ENCODE peak calls at places on chromosomes 1 and 21, in eight cellular contexts. V is brain microvascular endothelial cell; A is RWPE2; G is cardiac muscle cell; T is naive thymus-derived CD4-positive, alpha-beta T cell; C is endodermal cell; R is IMR-90; H is MM.1S. I is an unnamed sample. For H3K27me3, the result is how much of the 10 kb centered on the place peaks cover.

GRCh38 chr1:81498370-81499184 is 302.2 kb upstream of the ADGRL2 start:
- DNase-seq in T (no peak), H (peak), G (no peak), V (no peak), C (no peak), R (no peak), A (no peak), I (no peak)

GRCh38 chr1:81414417-81415087 is 386.2 kb upstream of the ADGRL2 start:
- DNase-seq in C (peak), T (peak), H (no peak), V (peak), A (no peak), R (peak), G (peak), I (peak)

GRCh38 chr1:2074944-2075740 is 24.9 kb downstream of the PRKCZ start:
- DNase-seq in G (no peak), H (no peak), R (peak), V (no peak), T (no peak), A (no peak), C (no peak), I (no peak)

GRCh38 chr1:55632058-55632457 is 416.9 kb upstream of the USP24 start:
- DNase-seq in H (no peak), R (peak), T (no peak), C (no peak), A (no peak), V (no peak), G (peak), I (no peak)

GRCh38 chr1:37752583-37753471 is 12.1 kb downstream of the EPHA10 start:
- DNase-seq in A (no peak), C (peak), R (no peak), G (peak), V (peak), H (peak), T (peak), I (no peak)

GRCh38 chr1:27878787-27879335 is 6.5 kb downstream of the THEMIS2 start:
- DNase-seq in H (no peak), T (no peak), G (no peak), V (no peak), R (no peak), C (no peak), A (no peak), I (no peak)

GRCh38 chr1:159121526-159121925 is 45.0 kb upstream of the AIM2 start:
- DNase-seq in G (no peak), H (no peak), V (no peak), A (no peak), R (no peak), T (no peak), C (no peak), I (no peak)

GRCh38 chr1:4059270-4059669 is 159.2 kb upstream of the C1orf174 start:
- DNase-seq in C (no peak), T (no peak), V (no peak), R (no peak), G (no peak), H (no peak), A (no peak), I (no peak)

GRCh38 chr21:42022906-42023305 is 12.7 kb upstream of the ZBTB21 start:
- DNase-seq in H (no peak), R (no peak), T (no peak), C (no peak), A (no peak), V (no peak), G (no peak), I (no peak)

GRCh38 chr1:151516031-151516511 is 4.9 kb downstream of the CGN start:
- DNase-seq in G (no peak), A (no peak), H (no peak), C (peak), V (no peak), T (no peak), R (no peak), I (no peak)

GRCh38 chr1:181127898-181128453 is 39.5 kb downstream of the IER5 start:
- DNase-seq in R (peak), C (peak), H (no peak), T (no peak), V (no peak), G (no peak), A (no peak), I (no peak)

GRCh38 chr21:37565530-37566223 is 199.1 kb downstream of the DYRK1A start:
- DNase-seq in V (no peak), R (peak), A (no peak), T (no peak), C (no peak), H (peak), G (no peak), I (no peak)

GRCh38 chr21:17359781-17360180 is 153.1 kb upstream of the CXADR start:
- DNase-seq in G (no peak), A (no peak), H (no peak), T (no peak), V (no peak), R (no peak), C (no peak), I (no peak)

GRCh38 chr1:33086384-33086850 is 5.5 kb downstream of the AZIN2 start:
- DNase-seq in V (peak), R (peak), H (peak), G (peak), C (peak), T (peak), A (peak), I (peak)

GRCh38 chr1:190957565-190957964 is 479.9 kb upstream of the BRINP3 start:
- DNase-seq in V (no peak), C (no peak), T (no peak), R (peak), A (no peak), G (peak), H (no peak), I (no peak)

GRCh38 chr1:113793878-113794834 is 18.1 kb downstream of the RSBN1 start:
- DNase-seq in V (no peak), R (no peak), C (no peak), T (no peak), G (no peak), H (no peak), A (no peak), I (no peak)

GRCh38 chr1:67308136-67308535 is 463 bp downstream of the IL12RB2 start:
- DNase-seq in T (peak), G (no peak), H (no peak), V (no peak), A (no peak), C (peak), R (no peak), I (no peak)

GRCh38 chr1:93625582-93626327 is 55.9 kb downstream of the BCAR3 start:
- DNase-seq in H (no peak), C (no peak), T (no peak), R (peak), V (peak), G (peak), A (no peak), I (no peak)

DNA sequence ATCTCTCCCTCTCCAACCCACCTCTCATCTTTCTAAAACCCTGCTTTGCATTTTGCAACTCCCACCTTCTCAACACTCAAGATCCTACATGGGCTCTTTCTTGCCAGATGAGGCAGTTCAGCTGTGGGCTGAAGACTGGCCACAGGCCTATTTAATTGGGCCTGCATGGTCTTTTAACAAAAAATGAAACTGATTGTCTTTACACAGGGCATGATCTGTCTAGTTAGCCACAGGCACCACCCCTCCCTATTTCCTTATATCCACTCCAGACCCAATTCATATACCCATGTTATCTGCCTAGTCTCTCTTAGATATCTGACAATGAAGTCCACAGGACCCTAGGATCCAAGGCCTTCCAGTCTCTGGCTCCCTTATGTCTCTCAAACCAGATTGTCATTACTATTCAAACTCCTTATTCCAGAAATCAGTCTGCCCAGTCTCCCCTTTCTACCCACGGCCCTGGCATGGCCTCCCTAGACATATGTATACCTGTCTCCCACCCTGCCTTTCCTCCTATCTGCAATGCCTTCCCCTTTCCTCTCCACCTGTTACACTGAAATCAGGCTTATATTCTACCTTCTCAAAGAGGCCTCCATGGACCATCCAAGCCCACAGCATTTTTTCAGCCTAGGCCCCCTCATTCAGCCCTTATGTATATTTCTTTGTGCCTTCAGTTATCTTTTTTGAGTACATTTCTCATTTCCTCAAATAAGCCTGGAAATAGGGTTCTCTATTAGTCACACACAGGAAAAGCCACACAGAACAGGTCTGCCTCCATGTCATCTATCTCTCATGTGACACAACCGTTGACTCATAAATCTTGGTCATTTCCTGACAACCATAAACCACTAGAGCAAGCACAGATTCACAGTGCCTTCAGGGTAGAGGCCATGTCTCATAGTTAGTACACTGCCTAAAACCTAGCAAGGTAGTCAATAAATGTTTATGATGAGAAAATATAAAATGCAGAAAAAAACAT is 39.0 kb downstream of the LPAR3 start:
- DNase-seq in C (no peak), V (peak), A (no peak), G (peak), H (peak), T (peak), R (peak), I (no peak)
- H3K27ac ChIP-seq in C (no peak), V (peak), A (peak), G (no peak), H (peak), T (peak), R (no peak), I (no peak)

GRCh38 chr1:36306210-36306901 is at the start of gene SH3D21:
- DNase-seq in H (peak), R (no peak), A (peak), C (peak), G (peak), T (peak), V (no peak), I (no peak)
- H3K4me3 ChIP-seq in H (peak), R (peak), A (peak), C (peak), G (peak), T (peak), V (peak), I (peak)

DNA sequence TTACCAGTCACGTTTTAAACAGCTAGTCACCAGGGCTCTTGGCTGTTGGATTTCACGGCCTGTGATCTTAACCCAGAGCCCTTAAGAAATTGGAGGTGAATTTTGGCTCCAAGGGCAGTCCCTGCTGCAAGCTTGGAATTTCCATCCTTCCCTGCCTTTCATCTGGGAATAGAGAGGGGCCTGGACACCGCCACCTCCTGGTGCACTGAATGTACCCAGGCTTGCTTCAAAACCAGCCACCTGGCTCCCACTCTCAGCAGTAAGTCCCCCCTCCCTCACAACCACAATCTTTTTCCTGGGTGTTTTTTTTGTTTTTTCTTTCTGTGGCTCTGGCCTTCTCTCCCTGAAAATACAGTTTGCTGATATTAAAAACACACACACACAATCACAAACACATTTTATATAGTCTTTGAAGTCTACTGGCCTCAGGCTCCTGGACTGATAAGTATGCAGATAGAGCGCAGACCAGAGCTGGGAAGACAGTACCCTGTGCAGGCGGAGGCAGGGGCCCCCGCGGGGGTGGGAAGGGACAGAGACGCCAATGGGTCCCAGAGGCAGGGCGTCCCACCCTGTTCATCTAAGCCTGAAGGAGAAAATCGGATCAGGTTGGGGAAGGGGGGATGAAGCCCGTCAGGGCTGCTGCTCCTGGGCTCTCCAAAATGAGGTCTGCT is 65.8 kb upstream of the IGSF21 start:
- DNase-seq in H (no peak), R (no peak), C (peak), T (no peak), V (no peak), G (peak), A (no peak), I (no peak)
- H3K27me3 ChIP-seq in H (half or more), R (under half), C (under half), T (under half), V (under half), G (under half), A (under half), I (under half)

DNA sequence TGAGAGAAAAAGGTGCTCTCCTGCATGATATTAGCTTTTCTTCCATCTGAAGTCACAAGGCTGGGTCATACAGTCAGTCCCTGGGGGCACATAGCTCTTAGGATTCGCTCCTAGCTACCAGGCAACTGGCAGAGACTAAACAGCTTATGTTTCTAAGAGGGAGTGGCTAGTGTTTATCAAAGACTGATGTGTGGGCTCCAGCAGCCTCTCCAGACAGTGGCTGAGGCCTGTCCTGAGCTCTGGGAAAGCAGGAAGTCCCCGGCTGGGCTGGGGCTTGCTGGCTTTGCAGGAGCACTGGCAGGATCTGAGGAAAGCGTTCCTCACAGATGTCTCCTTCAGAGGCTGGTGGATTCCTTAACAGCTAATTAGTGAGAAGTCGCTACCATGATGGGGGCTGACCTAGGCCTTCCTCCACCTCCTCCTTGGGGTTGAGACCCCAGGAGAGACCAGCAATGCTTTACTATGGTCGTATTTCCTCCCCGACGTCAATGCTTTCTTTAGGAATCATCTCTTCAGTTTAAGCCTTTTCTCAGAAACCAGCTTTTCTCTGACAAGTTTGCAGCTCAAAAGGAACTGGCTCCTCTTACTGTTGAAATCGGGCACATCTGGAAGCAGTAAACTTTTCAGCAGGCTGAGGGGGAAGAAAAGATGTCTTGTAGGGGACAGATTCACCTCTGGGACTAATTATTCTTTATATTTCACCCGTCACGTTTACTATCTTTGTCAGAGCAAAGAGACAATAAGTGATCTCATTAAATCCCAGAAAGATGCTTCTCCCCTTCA is 33.5 kb upstream of the HHAT start:
- DNase-seq in H (no peak), V (peak), G (peak), A (no peak), C (peak), T (no peak), R (no peak), I (no peak)
- H3K27ac ChIP-seq in H (no peak), V (no peak), G (peak), A (no peak), C (peak), T (no peak), R (no peak), I (no peak)

GRCh38 chr1:173473599-173474011 is 3.5 kb upstream of the PRDX6 start:
- DNase-seq in V (peak), C (no peak), A (no peak), G (peak), R (peak), H (no peak), T (no peak), I (no peak)
- H3K4me3 ChIP-seq in V (peak), C (peak), A (no peak), G (no peak), R (no peak), H (no peak), T (no peak), I (no peak)

GRCh38 chr1:189206617-189207016 is 1271.0 kb downstream of the BRINP3 start:
- DNase-seq in H (no peak), R (peak), T (no peak), G (no peak), V (no peak), A (no peak), C (no peak), I (no peak)

GRCh38 chr1:189211742-189212141 is 1265.9 kb downstream of the BRINP3 start:
- DNase-seq in V (no peak), C (no peak), G (no peak), H (peak), A (no peak), R (peak), T (no peak), I (no peak)

GRCh38 chr1:189205863-189206262 is 1271.8 kb downstream of the BRINP3 start:
- DNase-seq in T (no peak), A (no peak), H (peak), G (no peak), V (no peak), R (peak), C (no peak), I (no peak)
- H3K27me3 ChIP-seq in T (under half), A (under half), H (under half), G (under half), V (under half), R (under half), C (under half), I (under half)